ENCODE peak calls at places on chromosome 15, in six cellular contexts. One of them, this sample, is unnamed. For H3K27me3, the result is how much of the 10 kb centered on the place peaks cover.

GRCh38 chr15:72319985-72320671 is at the start of gene CELF6:
- DNase-seq in SJSA1: peak
- DNase-seq in H7: peak
- DNase-seq in heart left ventricle: peak
- DNase-seq in gastrocnemius medialis: peak
- DNase-seq in mesendoderm: peak
- DNase-seq in this sample: peak

GRCh38 chr15:67839929-67840746 is at the start of gene RNU6-1:
- DNase-seq in SJSA1: peak
- DNase-seq in mesendoderm: peak
- DNase-seq in heart left ventricle: peak
- DNase-seq in H7: peak
- DNase-seq in gastrocnemius medialis: peak
- DNase-seq in this sample: peak

GRCh38 chr15:82098674-82099073 is 52.9 kb upstream of the MEX3B start:
- DNase-seq in gastrocnemius medialis: no peak
- DNase-seq in heart left ventricle: no peak
- DNase-seq in mesendoderm: no peak
- DNase-seq in SJSA1: no peak
- DNase-seq in H7: no peak
- DNase-seq in this sample: no peak

GRCh38 chr15:27871078-27871695 is 227.9 kb downstream of the OCA2 start:
- DNase-seq in heart left ventricle: no peak
- DNase-seq in H7: no peak
- DNase-seq in gastrocnemius medialis: no peak
- DNase-seq in SJSA1: no peak
- DNase-seq in mesendoderm: no peak
- DNase-seq in this sample: no peak

GRCh38 chr15:31591908-31592307 is 265.3 kb downstream of the KLF13 start:
- DNase-seq in gastrocnemius medialis: no peak
- DNase-seq in heart left ventricle: no peak
- DNase-seq in H7: no peak
- DNase-seq in mesendoderm: no peak
- DNase-seq in SJSA1: no peak
- DNase-seq in this sample: no peak

GRCh38 chr15:100924436-100924835 is 5.3 kb downstream of the LRRK1 start:
- DNase-seq in SJSA1: peak
- DNase-seq in H7: no peak
- DNase-seq in mesendoderm: no peak
- DNase-seq in gastrocnemius medialis: no peak
- DNase-seq in heart left ventricle: no peak
- DNase-seq in this sample: no peak

GRCh38 chr15:36982441-36982840 is 117.9 kb downstream of the MEIS2 start:
- DNase-seq in gastrocnemius medialis: no peak
- DNase-seq in SJSA1: no peak
- DNase-seq in heart left ventricle: no peak
- DNase-seq in H7: no peak
- DNase-seq in mesendoderm: no peak
- DNase-seq in this sample: no peak

GRCh38 chr15:80404719-80405553 is 754 bp downstream of the ARNT2 start:
- DNase-seq in mesendoderm: peak
- DNase-seq in heart left ventricle: no peak
- DNase-seq in H7: peak
- DNase-seq in SJSA1: no peak
- DNase-seq in gastrocnemius medialis: no peak
- DNase-seq in this sample: peak

GRCh38 chr15:67914537-67915373 is 74.9 kb upstream of the RNU6-1 start:
- DNase-seq in heart left ventricle: peak
- DNase-seq in H7: peak
- DNase-seq in mesendoderm: peak
- DNase-seq in gastrocnemius medialis: peak
- DNase-seq in SJSA1: peak
- DNase-seq in this sample: peak

GRCh38 chr15:57777034-57777433 is 70.5 kb downstream of the POLR2M start:
- DNase-seq in H7: no peak
- DNase-seq in SJSA1: no peak
- DNase-seq in mesendoderm: no peak
- DNase-seq in heart left ventricle: no peak
- DNase-seq in gastrocnemius medialis: no peak
- DNase-seq in this sample: no peak
- H3K27me3 ChIP-seq in H7: under half
- H3K27me3 ChIP-seq in SJSA1: under half
- H3K27me3 ChIP-seq in mesendoderm: under half
- H3K27me3 ChIP-seq in heart left ventricle: under half
- H3K27me3 ChIP-seq in gastrocnemius medialis: under half
- H3K27me3 ChIP-seq in this sample: under half

GRCh38 chr15:66239514-66239913 is 14.0 kb downstream of the MEGF11 start:
- DNase-seq in gastrocnemius medialis: no peak
- DNase-seq in mesendoderm: no peak
- DNase-seq in SJSA1: no peak
- DNase-seq in H7: no peak
- DNase-seq in heart left ventricle: no peak
- DNase-seq in this sample: no peak
- H3K27me3 ChIP-seq in gastrocnemius medialis: under half
- H3K27me3 ChIP-seq in mesendoderm: under half
- H3K27me3 ChIP-seq in SJSA1: under half
- H3K27me3 ChIP-seq in H7: under half
- H3K27me3 ChIP-seq in heart left ventricle: under half
- H3K27me3 ChIP-seq in this sample: under half

GRCh38 chr15:41493902-41494189 is 172 bp downstream of the ITPKA start:
- DNase-seq in SJSA1: no peak
- DNase-seq in gastrocnemius medialis: no peak
- DNase-seq in heart left ventricle: no peak
- DNase-seq in mesendoderm: no peak
- DNase-seq in H7: no peak
- DNase-seq in this sample: no peak

GRCh38 chr15:41493205-41493901 is at the start of gene ITPKA:
- DNase-seq in SJSA1: peak
- DNase-seq in gastrocnemius medialis: no peak
- DNase-seq in heart left ventricle: peak
- DNase-seq in mesendoderm: peak
- DNase-seq in H7: peak
- DNase-seq in this sample: peak

GRCh38 chr15:41492597-41493204 is 973 bp upstream of the ITPKA start:
- DNase-seq in gastrocnemius medialis: no peak
- DNase-seq in H7: peak
- DNase-seq in mesendoderm: no peak
- DNase-seq in SJSA1: no peak
- DNase-seq in heart left ventricle: no peak
- DNase-seq in this sample: peak

GRCh38 chr15:41490355-41490754 is 3.3 kb upstream of the ITPKA start:
- DNase-seq in SJSA1: peak
- DNase-seq in gastrocnemius medialis: no peak
- DNase-seq in H7: no peak
- DNase-seq in heart left ventricle: no peak
- DNase-seq in mesendoderm: no peak
- DNase-seq in this sample: no peak

DNA sequence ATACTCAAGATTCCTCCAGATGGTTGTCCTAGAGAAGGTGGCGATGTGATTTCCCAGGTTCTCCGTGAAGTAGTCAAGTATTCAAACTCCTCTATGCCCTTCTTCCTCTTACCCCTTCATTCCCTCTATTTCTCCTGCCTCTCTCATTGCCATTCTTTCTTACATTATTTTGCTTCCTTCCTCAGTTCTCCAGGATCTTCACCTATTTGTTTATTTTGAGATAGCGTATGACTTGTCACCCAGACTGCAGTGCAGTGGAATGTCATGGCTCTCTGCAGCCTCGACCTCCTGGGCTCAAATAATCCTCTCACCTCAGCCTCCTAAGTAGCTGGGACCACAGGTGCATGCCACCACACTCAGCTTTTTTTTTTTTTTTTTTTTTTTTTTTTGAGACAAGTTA is 1.8 kb upstream of the ITPKA start:
- DNase-seq in heart left ventricle: no peak
- DNase-seq in mesendoderm: no peak
- DNase-seq in gastrocnemius medialis: no peak
- DNase-seq in SJSA1: no peak
- DNase-seq in H7: no peak
- DNase-seq in this sample: no peak
- H3K27me3 ChIP-seq in heart left ventricle: under half
- H3K27me3 ChIP-seq in mesendoderm: under half
- H3K27me3 ChIP-seq in gastrocnemius medialis: half or more
- H3K27me3 ChIP-seq in SJSA1: under half
- H3K27me3 ChIP-seq in H7: half or more
- H3K27me3 ChIP-seq in this sample: half or more

GRCh38 chr15:59438891-59439290 is 905 bp downstream of the FAM81A start:
- DNase-seq in heart left ventricle: peak
- DNase-seq in mesendoderm: no peak
- DNase-seq in gastrocnemius medialis: no peak
- DNase-seq in SJSA1: no peak
- DNase-seq in H7: no peak
- DNase-seq in this sample: no peak

GRCh38 chr15:59436774-59437472 is 1.1 kb upstream of the FAM81A start:
- DNase-seq in heart left ventricle: no peak
- DNase-seq in H7: no peak
- DNase-seq in gastrocnemius medialis: no peak
- DNase-seq in mesendoderm: no peak
- DNase-seq in SJSA1: no peak
- DNase-seq in this sample: peak

GRCh38 chr15:59437473-59437776 is 561 bp upstream of the FAM81A start:
- DNase-seq in mesendoderm: no peak
- DNase-seq in SJSA1: no peak
- DNase-seq in H7: peak
- DNase-seq in gastrocnemius medialis: no peak
- DNase-seq in heart left ventricle: peak
- DNase-seq in this sample: peak

GRCh38 chr15:59439571-59439970 is 1.6 kb downstream of the FAM81A start:
- DNase-seq in SJSA1: no peak
- DNase-seq in heart left ventricle: no peak
- DNase-seq in mesendoderm: no peak
- DNase-seq in H7: no peak
- DNase-seq in gastrocnemius medialis: no peak
- DNase-seq in this sample: no peak

DNA sequence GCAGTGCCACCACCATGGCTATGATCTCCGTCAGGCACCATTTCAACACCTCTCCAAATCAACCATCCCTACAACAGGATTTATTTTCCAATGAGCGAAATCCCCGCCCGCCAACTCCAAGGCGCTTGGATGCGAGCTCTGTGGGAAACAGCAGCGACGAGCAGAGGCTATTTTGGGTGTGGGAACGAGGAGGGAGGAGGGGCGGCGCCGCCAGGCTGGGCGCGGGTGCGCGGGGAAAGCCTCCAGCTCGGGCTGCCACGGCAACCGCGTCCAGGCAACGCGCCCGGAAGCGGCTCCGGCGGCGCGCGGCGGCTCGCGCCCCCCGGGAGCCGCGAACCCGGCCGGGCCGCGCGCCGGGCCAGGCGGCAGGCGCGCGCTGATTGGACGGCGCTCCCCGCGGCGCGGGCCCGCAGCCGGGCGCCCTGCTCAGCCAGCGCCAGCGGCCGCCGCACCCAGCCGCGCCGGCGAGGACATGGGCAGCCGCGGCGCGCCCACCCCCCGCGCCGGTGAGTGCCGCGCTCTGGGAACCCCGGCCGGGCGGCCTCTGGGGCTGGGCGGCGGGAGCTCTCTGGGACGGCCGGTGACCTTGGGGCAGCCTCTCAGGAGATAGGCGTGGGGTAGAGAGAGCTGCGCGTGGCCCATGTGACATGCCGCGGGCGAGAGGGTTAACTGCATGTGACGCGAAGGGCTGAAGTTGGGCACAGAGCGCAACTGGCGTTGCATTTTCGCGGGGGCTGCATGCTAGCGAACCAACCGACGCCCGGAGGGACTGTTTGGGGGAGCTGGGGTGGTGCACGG is at the start of gene FAM81A:
- DNase-seq in mesendoderm: peak
- DNase-seq in heart left ventricle: peak
- DNase-seq in gastrocnemius medialis: peak
- DNase-seq in SJSA1: peak
- DNase-seq in H7: peak
- DNase-seq in this sample: peak
- H3K27me3 ChIP-seq in mesendoderm: under half
- H3K27me3 ChIP-seq in heart left ventricle: under half
- H3K27me3 ChIP-seq in gastrocnemius medialis: under half
- H3K27me3 ChIP-seq in SJSA1: under half
- H3K27me3 ChIP-seq in H7: under half
- H3K27me3 ChIP-seq in this sample: half or more

GRCh38 chr15:33492434-33493052 is 181.8 kb downstream of the RYR3 start:
- DNase-seq in mesendoderm: peak
- DNase-seq in H7: no peak
- DNase-seq in SJSA1: no peak
- DNase-seq in heart left ventricle: peak
- DNase-seq in gastrocnemius medialis: no peak
- DNase-seq in this sample: peak
- H3K27me3 ChIP-seq in mesendoderm: under half
- H3K27me3 ChIP-seq in H7: under half
- H3K27me3 ChIP-seq in SJSA1: under half
- H3K27me3 ChIP-seq in heart left ventricle: under half
- H3K27me3 ChIP-seq in gastrocnemius medialis: under half
- H3K27me3 ChIP-seq in this sample: under half

GRCh38 chr15:70557506-70558258 is 205.7 kb downstream of the UACA start:
- DNase-seq in H7: no peak
- DNase-seq in heart left ventricle: no peak
- DNase-seq in mesendoderm: no peak
- DNase-seq in gastrocnemius medialis: no peak
- DNase-seq in SJSA1: peak
- DNase-seq in this sample: no peak
- H3K27me3 ChIP-seq in H7: under half
- H3K27me3 ChIP-seq in heart left ventricle: under half
- H3K27me3 ChIP-seq in mesendoderm: under half
- H3K27me3 ChIP-seq in gastrocnemius medialis: under half
- H3K27me3 ChIP-seq in SJSA1: under half
- H3K27me3 ChIP-seq in this sample: under half

This sample was measured in GM23338.